ENCODE peak calls at places on chromosomes 13 and 19, in five cellular contexts. P is transverse colon, T is PC-9, C is fibroblast of mammary gland, H is choroid plexus epithelial cell. R is an unnamed sample.

GRCh38 chr13:112880221-112880641 is 88.8 kb upstream of the MCF2L start:
- DNase-seq in P (no peak), T (no peak), C (no peak), H (no peak), R (no peak)

GRCh38 chr19:38990949-38991697 is 15.6 kb upstream of the FBXO17 start:
- DNase-seq in P (no peak), T (peak; percentile 25), C (no peak), H (no peak), R (no peak)

GRCh38 chr13:85586422-85586831 is 212.8 kb downstream of the SLITRK6 start:
- DNase-seq in P (no peak), T (peak; percentile 74), C (peak; percentile 46), H (peak; percentile 64), R (no peak)

GRCh38 chr19:54364775-54365257 is at the start of gene LAIR1:
- DNase-seq in P (peak; percentile 51), T (no peak), C (no peak), H (no peak), R (peak; percentile 83)

GRCh38 chr13:33676700-33677048 is 141.3 kb upstream of the RFC3 start:
- DNase-seq in P (peak; percentile 58), T (no peak), C (peak; percentile 48), H (peak; percentile 73), R (peak; percentile 16)

GRCh38 chr19:3642987-3643386 is 16.4 kb upstream of the CACTIN start:
- DNase-seq in P (no peak), T (no peak), C (no peak), H (no peak), R (no peak)

GRCh38 chr13:31121327-31122140 is 40.2 kb downstream of the HSPH1 start:
- DNase-seq in P (no peak), T (no peak), C (no peak), H (no peak), R (no peak)

GRCh38 chr19:17803264-17803896 is 8.4 kb downstream of the B3GNT3 start:
- DNase-seq in P (no peak), T (no peak), C (no peak), H (no peak), R (peak; percentile 89)

GRCh38 chr19:2923510-2923909 is 21.3 kb downstream of the ZNF77 start:
- DNase-seq in P (no peak), T (no peak), C (peak; percentile 86), H (peak; percentile 33), R (no peak)

GRCh38 chr13:50156722-50157121 is 141.5 kb downstream of the KCNRG start:
- DNase-seq in P (no peak), T (no peak), C (peak; percentile 73), H (peak; percentile 81), R (no peak)

GRCh38 chr13:111213964-111214726 is 99.0 kb downstream of the ARHGEF7 start:
- DNase-seq in P (no peak), T (no peak), C (no peak), H (no peak), R (no peak)

GRCh38 chr13:54676526-54677113 is 1648.0 kb downstream of the OLFM4 start:
- DNase-seq in P (no peak), T (no peak), C (no peak), H (no peak), R (no peak)

GRCh38 chr19:53908106-53908932 is 759 bp upstream of the CACNG7 start:
- DNase-seq in P (no peak), T (peak; percentile 31), C (peak; percentile 46), H (peak; percentile 47), R (no peak)

GRCh38 chr19:41696402-41697197 is 8.5 kb upstream of the CEACAM7 start:
- DNase-seq in P (peak; percentile 31), T (no peak), C (no peak), H (peak; percentile 1), R (peak; percentile 11)

GRCh38 chr19:21092107-21092506 is 10.1 kb downstream of the ZNF714 start:
- DNase-seq in P (no peak), T (no peak), C (no peak), H (peak; percentile 42), R (no peak)

GRCh38 chr19:15815306-15815705 is at the start of gene OR10H1:
- DNase-seq in P (no peak), T (peak; percentile 81), C (no peak), H (no peak), R (no peak)

GRCh38 chr13:113393226-113393571 is 29.3 kb upstream of the GRTP1 start:
- DNase-seq in P (no peak), T (no peak), C (no peak), H (no peak), R (no peak)

GRCh38 chr13:99033814-99034213 is 56.0 kb upstream of the DOCK9 start:
- DNase-seq in P (no peak), T (no peak), C (peak; percentile 49), H (peak; percentile 65), R (no peak)

GRCh38 chr19:40600086-40600917 is 867 bp upstream of the LTBP4 start:
- DNase-seq in P (no peak), T (no peak), C (no peak), H (no peak), R (no peak)

GRCh38 chr19:17648097-17648660 is 40.0 kb downstream of the UNC13A start:
- DNase-seq in P (no peak), T (no peak), C (no peak), H (no peak), R (no peak)

GRCh38 chr19:31676271-31677004 is 327.2 kb upstream of the TSHZ3 start:
- DNase-seq in P (no peak), T (no peak), C (peak; percentile 1), H (no peak), R (no peak)

GRCh38 chr13:36346222-36347083 is at the start of gene SPART:
- DNase-seq in P (peak; percentile 90), T (peak; percentile 79), C (peak; percentile 90), H (peak; percentile 95), R (peak; percentile 80)

GRCh38 chr19:51071006-51071405 is 6.1 kb upstream of the KLK13 start:
- DNase-seq in P (no peak), T (no peak), C (no peak), H (no peak), R (no peak)

GRCh38 chr19:29380581-29380980 is 145.2 kb upstream of the VSTM2B start:
- DNase-seq in P (no peak), T (no peak), C (no peak), H (no peak), R (no peak)

GRCh38 chr13:109874921-109875454 is 88.6 kb upstream of the IRS2 start:
- DNase-seq in P (no peak), T (peak; percentile 32), C (peak; percentile 68), H (peak; percentile 85), R (no peak)

GRCh38 chr13:36752673-36753072 is 66.3 kb upstream of the RFXAP start:
- DNase-seq in P (no peak), T (no peak), C (peak; percentile 21), H (peak; percentile 37), R (no peak)

GRCh38 chr13:110817143-110817542 is 97.7 kb downstream of the ANKRD10 start:
- DNase-seq in P (no peak), T (no peak), C (no peak), H (no peak), R (no peak)

GRCh38 chr19:313169-313987 is 22.2 kb upstream of the PLPP2 start:
- DNase-seq in P (no peak), T (no peak), C (no peak), H (no peak), R (no peak)

DNA sequence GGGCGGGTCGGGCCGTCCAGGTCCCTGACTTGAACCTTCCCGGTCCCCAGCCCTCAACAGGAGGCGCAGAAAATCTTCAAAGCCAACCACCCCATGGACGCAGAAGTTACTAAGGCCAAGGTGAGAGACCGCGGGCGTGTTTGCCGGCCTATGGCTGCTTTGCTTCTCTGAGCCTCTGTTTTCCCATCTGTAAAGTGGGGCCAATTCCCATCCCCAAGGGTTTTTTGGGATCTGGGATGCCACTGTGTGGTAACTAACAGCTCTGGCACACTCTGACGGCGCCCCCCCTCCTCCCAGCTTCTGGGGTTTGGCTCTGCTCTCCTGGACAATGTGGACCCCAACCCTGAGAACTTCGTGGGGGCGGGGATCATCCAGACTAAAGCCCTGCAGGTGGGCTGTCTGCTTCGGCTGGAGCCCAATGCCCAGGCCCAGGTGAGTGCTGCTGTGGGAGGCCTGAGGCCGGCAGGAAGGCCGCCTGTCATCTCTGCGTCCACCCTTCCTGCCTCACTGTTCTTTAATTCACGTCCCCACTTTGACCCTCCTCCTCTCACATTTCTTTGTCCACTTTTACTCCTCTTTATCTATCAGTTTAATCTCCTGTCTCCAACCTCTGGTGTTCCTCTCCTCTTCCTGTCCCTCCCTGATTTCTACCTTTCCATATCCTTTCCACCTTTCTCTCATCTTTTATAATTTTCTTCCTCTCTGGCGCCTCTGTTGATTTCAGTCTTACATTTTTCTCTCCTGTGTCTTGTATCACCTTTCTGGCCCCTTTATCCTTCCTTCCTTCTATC is 7.1 kb downstream of the FUZ start:
- DNase-seq in P (no peak), T (no peak), C (no peak), H (no peak), R (no peak)
- H3K4me3 ChIP-seq in P (no peak overlapping the region), T (no peak overlapping the region), C (no peak overlapping the region), H (no peak overlapping the region), R (no peak overlapping the region)

DNA sequence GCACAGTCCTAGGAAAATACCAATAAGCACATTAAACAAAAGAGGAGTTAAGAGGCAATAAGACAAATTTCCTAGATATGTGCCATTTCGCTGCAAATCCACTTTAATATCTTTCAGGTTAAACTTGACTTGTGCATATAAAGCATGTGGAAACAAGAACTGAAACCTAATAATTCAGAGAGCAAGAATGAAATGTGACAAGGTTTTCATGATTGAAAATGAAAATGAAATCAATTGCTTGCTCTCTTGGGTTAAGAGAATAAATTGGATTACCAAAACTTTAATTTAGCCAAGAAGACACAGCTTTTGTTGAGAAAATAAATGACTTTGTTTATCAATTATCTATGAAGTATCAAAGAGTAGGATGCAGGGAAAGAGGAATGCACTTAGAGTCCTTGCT is 210.9 kb upstream of the SLC10A2 start:
- DNase-seq in P (no peak), T (no peak), C (no peak), H (no peak), R (no peak)
- H3K4me3 ChIP-seq in P (no peak overlapping the region), T (no peak overlapping the region), C (no peak overlapping the region), H (no peak overlapping the region), R (no peak overlapping the region)

DNA sequence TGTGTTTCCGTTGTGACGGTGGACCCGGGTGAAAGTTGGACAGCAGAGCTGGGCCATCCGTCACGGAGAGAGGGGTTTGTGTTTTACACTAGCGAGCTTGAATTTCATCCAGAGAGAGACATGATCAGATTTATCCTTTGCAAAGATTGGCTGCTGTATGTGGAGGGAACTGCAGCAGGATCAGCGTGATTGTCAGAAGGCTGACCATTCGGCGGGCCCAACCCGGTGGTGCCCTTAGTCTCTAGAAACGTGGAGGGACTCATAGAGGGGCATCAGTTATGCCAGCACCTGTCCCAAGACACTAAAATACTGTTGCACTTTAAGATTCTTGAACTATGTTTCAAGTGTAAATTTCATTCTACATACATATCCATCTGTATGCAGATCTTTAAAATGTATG is 6.9 kb downstream of the FAM124A start:
- DNase-seq in P (no peak), T (no peak), C (no peak), H (no peak), R (no peak)
- H3K4me3 ChIP-seq in P (no peak overlapping the region), T (no peak overlapping the region), C (no peak overlapping the region), H (no peak overlapping the region), R (no peak overlapping the region)

DNA sequence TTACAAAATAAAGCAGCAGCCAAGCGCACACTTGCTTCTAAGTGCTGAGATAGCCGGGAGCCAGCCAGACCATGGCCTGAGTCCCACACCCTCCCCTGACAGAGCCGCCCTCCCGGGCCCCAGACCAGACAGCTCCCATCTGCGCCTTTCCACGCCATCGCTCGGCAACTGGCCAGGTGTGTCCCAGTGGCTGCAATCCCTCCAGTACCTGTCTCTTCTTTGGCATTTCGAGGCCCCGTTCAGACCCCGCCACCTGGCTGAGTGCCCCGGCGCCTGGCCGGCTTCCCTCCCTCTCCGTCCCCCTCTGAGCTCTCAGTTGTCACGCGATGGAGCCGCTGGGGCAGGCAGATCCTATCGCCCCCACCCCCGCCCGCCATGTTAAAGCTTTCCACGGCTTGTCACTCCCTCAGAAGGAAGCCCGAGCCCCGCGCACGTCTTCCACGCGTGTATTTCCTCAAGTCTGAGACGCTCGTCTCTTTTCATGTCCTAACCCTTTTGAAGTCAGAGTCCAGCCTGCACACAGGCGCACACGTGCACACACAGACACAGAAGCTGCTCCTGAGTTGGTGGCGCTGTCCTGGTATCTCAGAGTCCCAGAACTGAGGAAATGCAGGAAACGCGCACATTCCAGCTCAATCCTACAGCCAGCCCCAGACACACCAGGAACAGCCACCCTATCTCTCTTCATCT is 7.9 kb downstream of the MLLT1 start:
- DNase-seq in P (peak; percentile 64), T (no peak), C (peak; percentile 67), H (peak; percentile 56), R (no peak)
- H3K4me3 ChIP-seq in P (peak overlapping the region; percentile 28), T (no peak overlapping the region), C (peak overlapping the region; percentile 9), H (peak overlapping the region; percentile 45), R (no peak overlapping the region)